ENCODE peak calls at places on chromosome 2, in four cellular contexts. One of them, this sample, is unnamed.

GRCh38 chr2:206585335-206585734 is 57.0 kb upstream of the FAM237A start:
- DNase-seq in sciatic nerve: no peak
- DNase-seq in EH: no peak
- DNase-seq in aorta: no peak
- DNase-seq in this sample: no peak

GRCh38 chr2:175373001-175373727 is 191.7 kb upstream of the ATP5MC3 start:
- DNase-seq in sciatic nerve: no peak
- DNase-seq in EH: peak; percentile 35
- DNase-seq in aorta: no peak
- DNase-seq in this sample: no peak

GRCh38 chr2:220269421-220269820 is 642.0 kb downstream of the SLC4A3 start:
- DNase-seq in sciatic nerve: no peak
- DNase-seq in EH: no peak
- DNase-seq in aorta: no peak
- DNase-seq in this sample: peak; percentile 83

GRCh38 chr2:30361751-30362394 is 85.2 kb upstream of the LCLAT1 start:
- DNase-seq in sciatic nerve: no peak
- DNase-seq in EH: no peak
- DNase-seq in aorta: no peak
- DNase-seq in this sample: no peak

GRCh38 chr2:121748202-121748601 is 7.2 kb upstream of the TSN start:
- DNase-seq in sciatic nerve: no peak
- DNase-seq in EH: peak; percentile 74
- DNase-seq in aorta: no peak
- DNase-seq in this sample: no peak

GRCh38 chr2:62663920-62664319 is 41.6 kb upstream of the EHBP1 start:
- DNase-seq in sciatic nerve: no peak
- DNase-seq in EH: no peak
- DNase-seq in aorta: no peak
- DNase-seq in this sample: no peak

GRCh38 chr2:162989507-162989906 is 150.9 kb upstream of the KCNH7 start:
- DNase-seq in sciatic nerve: no peak
- DNase-seq in EH: no peak
- DNase-seq in aorta: no peak
- DNase-seq in this sample: peak; percentile 59

GRCh38 chr2:209768557-209768956 is 3.1 kb upstream of the UNC80 start:
- DNase-seq in sciatic nerve: no peak
- DNase-seq in EH: no peak
- DNase-seq in aorta: no peak
- DNase-seq in this sample: no peak